ENCODE peak calls at places on chromosomes 2 and 18, in nine cellular contexts. Y, N, S, E, D, Q, W, Z and A are unnamed samples.

GRCh38 chr2:173982918-173983317 is 17.7 kb upstream of the SP3 start:
- DNase-seq in W (no peak), N (no peak), D (no peak), E (no peak), Z (no peak), Q (no peak), S (no peak), Y (peak; percentile 57), A (peak; percentile 85)

GRCh38 chr2:83971547-83971946 is 487.5 kb downstream of the SUCLG1 start:
- DNase-seq in W (no peak), D (no peak), Y (no peak), E (peak; percentile 37), N (no peak), Q (no peak), Z (no peak), S (no peak), A (peak; percentile 26)

GRCh38 chr18:31646332-31646822 is 38.0 kb downstream of the B4GALT6 start:
- DNase-seq in S (peak; percentile 62), Y (no peak), E (peak; percentile 32), D (no peak), Z (no peak), N (no peak), W (no peak), Q (no peak), A (no peak)

GRCh38 chr2:31475692-31476091 is 61.1 kb upstream of the XDH start:
- DNase-seq in Q (no peak), Y (no peak), Z (no peak), N (peak; percentile 54), D (no peak), S (peak; percentile 57), E (no peak), W (peak; percentile 22), A (no peak)

GRCh38 chr18:58866261-58867232 is 1.9 kb downstream of the ZNF532 start:
- DNase-seq in S (no peak), N (no peak), W (no peak), D (no peak), Z (no peak), E (no peak), Q (no peak), Y (no peak), A (peak; percentile 51)

GRCh38 chr2:33437297-33437696 is 39.2 kb upstream of the RASGRP3 start:
- DNase-seq in E (no peak), D (no peak), Y (peak; percentile 95), Q (peak; percentile 27), N (peak; percentile 81), W (no peak), S (peak; percentile 96), Z (no peak), A (peak; percentile 88)

GRCh38 chr2:19860022-19860421 is 41.8 kb downstream of the TTC32 start:
- DNase-seq in W (no peak), Q (no peak), D (no peak), E (no peak), S (peak; percentile 11), Z (no peak), Y (no peak), N (no peak), A (no peak)

GRCh38 chr2:97712693-97713295 is 582 bp upstream of the ZAP70 start:
- DNase-seq in D (peak; percentile 16), Q (no peak), N (no peak), E (no peak), W (no peak), Y (no peak), Z (no peak), S (no peak), A (no peak)

GRCh38 chr2:217475791-217476190 is 527.0 kb downstream of the TNS1 start:
- DNase-seq in W (no peak), Q (no peak), E (no peak), Z (no peak), D (no peak), S (no peak), Y (no peak), N (no peak), A (no peak)

GRCh38 chr18:28183418-28184078 is 6.6 kb upstream of the CDH2 start:
- DNase-seq in N (no peak), Z (no peak), D (no peak), W (no peak), Y (no peak), S (peak; percentile 79), E (peak; percentile 50), Q (peak; percentile 12), A (no peak)

GRCh38 chr2:59282374-59283057 is 1041.4 kb upstream of the FANCL start:
- DNase-seq in S (no peak), N (no peak), Z (no peak), D (no peak), Y (no peak), Q (no peak), E (no peak), W (no peak), A (no peak)

GRCh38 chr2:173359231-173359630 is 4.6 kb downstream of the CDCA7 start:
- DNase-seq in Q (peak; percentile 15), E (no peak), D (no peak), S (peak; percentile 4), W (no peak), N (no peak), Z (no peak), Y (no peak), A (peak; percentile 61)

GRCh38 chr2:38723173-38723572 is 28.0 kb downstream of the SRSF7 start:
- DNase-seq in W (no peak), E (no peak), N (no peak), Z (no peak), Y (no peak), S (no peak), Q (no peak), D (peak; percentile 74), A (no peak)

GRCh38 chr18:34595673-34596072 is 114.4 kb upstream of the DTNA start:
- DNase-seq in W (peak; percentile 32), D (no peak), Q (no peak), E (peak; percentile 89), S (peak; percentile 24), Z (peak; percentile 43), N (no peak), Y (peak; percentile 12), A (peak; percentile 42)

GRCh38 chr2:197205590-197206215 is 104.9 kb downstream of the ANKRD44 start:
- DNase-seq in Z (no peak), W (no peak), D (no peak), Y (no peak), S (no peak), E (no peak), Q (no peak), N (no peak), A (no peak)

GRCh38 chr18:12278153-12278764 is 24.1 kb downstream of the CIDEA start:
- DNase-seq in N (no peak), W (no peak), S (peak; percentile 36), Z (peak; percentile 55), E (peak; percentile 70), D (no peak), Q (no peak), Y (no peak), A (peak; percentile 37)

GRCh38 chr2:45220227-45220626 is 211.0 kb upstream of the SIX2 start:
- DNase-seq in W (no peak), Z (no peak), Q (no peak), Y (no peak), S (no peak), E (no peak), D (no peak), N (no peak), A (no peak)

GRCh38 chr2:114027437-114027836 is 137.5 kb downstream of the ACTR3 start:
- DNase-seq in Y (no peak), E (no peak), D (no peak), S (no peak), N (no peak), W (no peak), Z (no peak), Q (no peak), A (no peak)

GRCh38 chr2:26578581-26578980 is 62.6 kb downstream of the CIB4 start:
- DNase-seq in S (no peak), Y (no peak), N (no peak), D (no peak), Q (no peak), E (no peak), W (no peak), Z (no peak), A (no peak)

GRCh38 chr2:230895536-230896345 is 29.3 kb downstream of the GPR55 start:
- DNase-seq in Y (no peak), Z (no peak), D (peak; percentile 23), S (no peak), E (no peak), Q (no peak), N (no peak), W (no peak), A (no peak)

GRCh38 chr2:168179592-168179991 is 67.8 kb downstream of the STK39 start:
- DNase-seq in E (no peak), Y (no peak), D (no peak), W (no peak), S (no peak), N (no peak), Q (no peak), Z (no peak), A (no peak)

GRCh38 chr2:54531558-54531957 is 75.4 kb downstream of the SPTBN1 start:
- DNase-seq in Y (no peak), D (no peak), W (peak; percentile 68), N (no peak), E (no peak), Z (no peak), S (peak; percentile 72), Q (peak; percentile 33), A (peak; percentile 52)

GRCh38 chr2:235064980-235065379 is 113.2 kb downstream of the SH3BP4 start:
- DNase-seq in Q (no peak), E (no peak), D (no peak), Z (no peak), W (no peak), Y (no peak), N (no peak), S (no peak), A (peak; percentile 56)

GRCh38 chr2:29223257-29223656 is 108.0 kb downstream of the CLIP4 start:
- DNase-seq in S (no peak), N (no peak), Q (no peak), E (no peak), D (no peak), W (no peak), Z (no peak), Y (no peak), A (no peak)

GRCh38 chr2:240571314-240571973 is 3.2 kb downstream of the RNPEPL1 start:
- DNase-seq in Y (no peak), E (no peak), Z (no peak), D (peak; percentile 6), S (no peak), W (no peak), Q (no peak), N (no peak), A (no peak)

GRCh38 chr18:76572517-76573247 is 77.6 kb upstream of the ZNF516 start:
- DNase-seq in Y (no peak), W (no peak), D (no peak), E (no peak), S (peak; percentile 10), N (no peak), Q (no peak), Z (no peak), A (no peak)

GRCh38 chr2:187547353-187547979 is 6.8 kb downstream of the TFPI start:
- DNase-seq in D (no peak), Y (peak; percentile 71), W (peak; percentile 96), Q (peak; percentile 28), N (peak; percentile 82), S (peak; percentile 97), E (peak; percentile 96), Z (no peak), A (peak; percentile 88)

GRCh38 chr2:181778621-181779195 is 98.4 kb upstream of the NEUROD1 start:
- DNase-seq in W (no peak), Q (no peak), N (no peak), Z (no peak), S (peak; percentile 76), E (no peak), D (no peak), Y (no peak), A (peak; percentile 62)

GRCh38 chr2:96143231-96143847 is 1.9 kb downstream of the DUSP2 start:
- DNase-seq in Q (no peak), N (no peak), E (no peak), D (peak; percentile 4), Z (no peak), W (no peak), S (no peak), Y (no peak), A (no peak)

GRCh38 chr2:72236445-72237067 is 88.9 kb upstream of the CYP26B1 start:
- DNase-seq in D (no peak), Q (peak; percentile 33), E (peak; percentile 76), N (peak; percentile 75), Y (peak; percentile 78), S (peak; percentile 90), Z (no peak), W (peak; percentile 50), A (peak; percentile 85)

GRCh38 chr18:70623106-70623505 is 334.3 kb downstream of the SOCS6 start:
- DNase-seq in N (no peak), S (no peak), E (no peak), W (no peak), Y (no peak), Z (no peak), D (no peak), Q (no peak), A (no peak)